ENCODE peak calls at places on chromosomes 12 and 14, in four cellular contexts. One of them, this sample, is unnamed.

GRCh38 chr14:30420489-30420888 is 138.5 kb upstream of the G2E3 start:
- DNase-seq in GM12878: no peak
- DNase-seq in K562: no peak
- DNase-seq in H1: no peak
- DNase-seq in this sample: no peak

GRCh38 chr12:17302001-17302400 is 696.0 kb upstream of the LMO3 start:
- DNase-seq in GM12878: no peak
- DNase-seq in K562: no peak
- DNase-seq in H1: no peak
- DNase-seq in this sample: no peak

GRCh38 chr14:31045501-31046080 is 19.4 kb upstream of the STRN3 start:
- DNase-seq in GM12878: no peak
- DNase-seq in K562: no peak
- DNase-seq in H1: no peak
- DNase-seq in this sample: no peak

GRCh38 chr12:30973171-30973570 is 46.6 kb downstream of the TSPAN11 start:
- DNase-seq in GM12878: no peak
- DNase-seq in K562: no peak
- DNase-seq in H1: no peak
- DNase-seq in this sample: no peak

GRCh38 chr14:73239463-73240241 is 2.3 kb downstream of the PAPLN start:
- DNase-seq in GM12878: no peak
- DNase-seq in K562: no peak
- DNase-seq in H1: no peak
- DNase-seq in this sample: no peak

GRCh38 chr14:54362759-54363437 is 33.9 kb upstream of the CDKN3 start:
- DNase-seq in GM12878: no peak
- DNase-seq in K562: no peak
- DNase-seq in H1: no peak
- DNase-seq in this sample: no peak

GRCh38 chr12:46369095-46369473 is 3.5 kb downstream of the SLC38A2 start:
- DNase-seq in GM12878: no peak
- DNase-seq in K562: no peak
- DNase-seq in H1: no peak
- DNase-seq in this sample: no peak

GRCh38 chr12:31557707-31558106 is 33.2 kb downstream of the DENND5B start:
- DNase-seq in GM12878: no peak
- DNase-seq in K562: no peak
- DNase-seq in H1: no peak
- DNase-seq in this sample: no peak

GRCh38 chr14:65906948-65907347 is 494.4 kb downstream of the FUT8 start:
- DNase-seq in GM12878: no peak
- DNase-seq in K562: no peak
- DNase-seq in H1: no peak
- DNase-seq in this sample: no peak

GRCh38 chr14:68865542-68865941 is 72.7 kb upstream of the ZFP36L1 start:
- DNase-seq in GM12878: no peak
- DNase-seq in K562: no peak
- DNase-seq in H1: no peak
- DNase-seq in this sample: no peak

GRCh38 chr14:68863610-68864300 is 70.9 kb upstream of the ZFP36L1 start:
- DNase-seq in GM12878: no peak
- DNase-seq in K562: no peak
- DNase-seq in H1: no peak
- DNase-seq in this sample: no peak

GRCh38 chr14:68864301-68864810 is 71.5 kb upstream of the ZFP36L1 start:
- DNase-seq in GM12878: no peak
- DNase-seq in K562: no peak
- DNase-seq in H1: no peak
- DNase-seq in this sample: no peak

GRCh38 chr14:68860771-68861170 is 67.9 kb upstream of the ZFP36L1 start:
- DNase-seq in GM12878: no peak
- DNase-seq in K562: no peak
- DNase-seq in H1: no peak
- DNase-seq in this sample: no peak

DNA sequence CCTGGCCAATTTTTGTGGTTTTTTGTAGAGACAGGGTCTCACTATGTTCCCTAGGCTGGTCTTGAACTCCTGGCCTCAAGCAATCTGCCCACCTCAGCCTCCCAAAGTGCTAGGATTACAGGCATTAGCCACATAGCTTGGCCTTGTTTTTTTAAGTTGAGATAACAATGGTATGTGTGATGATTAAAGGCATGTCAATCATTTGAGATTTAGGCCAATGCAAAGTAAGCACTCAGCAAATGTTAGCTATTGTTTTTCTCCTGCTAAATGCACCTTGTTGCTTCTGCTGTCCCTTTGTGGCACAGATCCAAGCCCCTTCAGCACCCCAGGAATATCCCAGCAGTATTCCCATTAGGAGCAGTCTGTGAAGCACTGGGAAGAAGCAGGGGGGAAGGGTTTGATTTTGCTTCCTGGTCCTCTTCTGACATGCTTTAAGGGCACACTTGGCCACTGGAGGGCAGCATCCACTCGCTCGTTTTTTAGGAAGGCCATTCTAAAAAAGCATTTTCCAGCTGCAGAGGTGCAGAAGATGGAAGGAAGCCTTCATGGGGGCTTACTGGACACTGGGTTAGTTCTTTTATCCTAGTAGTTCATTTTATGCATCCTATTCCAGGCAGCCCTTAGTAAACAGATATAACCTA is 70.2 kb upstream of the ZFP36L1 start:
- DNase-seq in GM12878: peak
- DNase-seq in K562: peak
- DNase-seq in H1: peak
- DNase-seq in this sample: peak
- TF ChIP-seq RAD21 in GM12878: peak
- TF ChIP-seq RAD21 in K562: peak
- TF ChIP-seq RAD21 in H1: peak
- TF ChIP-seq RAD21 in this sample: peak

DNA sequence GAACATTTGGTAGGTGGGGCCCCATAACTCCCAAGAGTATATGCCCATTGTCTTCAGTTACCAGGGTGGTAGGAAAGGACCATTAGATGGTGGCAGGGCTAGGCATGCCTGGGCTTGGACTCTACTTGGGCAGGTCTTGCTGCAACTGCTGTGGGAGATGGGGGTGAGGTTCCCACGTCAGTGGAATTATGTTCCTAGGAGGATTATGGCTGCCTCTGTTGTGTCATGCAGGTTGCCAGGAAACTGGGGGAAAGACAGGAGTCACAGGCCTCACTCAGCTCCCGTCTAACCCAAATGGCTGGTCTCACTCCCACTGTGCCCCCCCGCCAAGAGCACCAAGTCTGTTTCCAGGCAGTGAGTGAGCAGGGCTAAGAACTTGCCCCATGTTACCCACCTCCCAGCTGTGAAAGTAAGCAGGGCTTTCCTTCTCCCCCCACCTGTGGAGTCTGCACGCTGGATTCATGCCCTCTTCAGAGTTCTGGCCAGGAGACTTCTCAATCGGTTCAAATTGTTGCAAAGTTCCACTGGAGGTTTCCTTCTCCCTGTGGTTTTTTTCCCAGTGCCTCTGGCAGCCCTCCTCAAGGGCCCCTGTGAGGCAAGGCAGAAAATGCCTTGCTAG is 337.5 kb downstream of the CCDC91 start:
- DNase-seq in GM12878: no peak
- DNase-seq in K562: no peak
- DNase-seq in H1: no peak
- DNase-seq in this sample: no peak
- TF ChIP-seq EGR1 in GM12878: no peak
- TF ChIP-seq EGR1 in K562: no peak
- TF ChIP-seq EGR1 in H1: no peak
- TF ChIP-seq EGR1 in this sample: no peak

GRCh38 chr12:49126852-49127763 is 4.1 kb downstream of the TUBA1B start:
- DNase-seq in GM12878: no peak
- DNase-seq in K562: no peak
- DNase-seq in H1: no peak
- DNase-seq in this sample: no peak

DNA sequence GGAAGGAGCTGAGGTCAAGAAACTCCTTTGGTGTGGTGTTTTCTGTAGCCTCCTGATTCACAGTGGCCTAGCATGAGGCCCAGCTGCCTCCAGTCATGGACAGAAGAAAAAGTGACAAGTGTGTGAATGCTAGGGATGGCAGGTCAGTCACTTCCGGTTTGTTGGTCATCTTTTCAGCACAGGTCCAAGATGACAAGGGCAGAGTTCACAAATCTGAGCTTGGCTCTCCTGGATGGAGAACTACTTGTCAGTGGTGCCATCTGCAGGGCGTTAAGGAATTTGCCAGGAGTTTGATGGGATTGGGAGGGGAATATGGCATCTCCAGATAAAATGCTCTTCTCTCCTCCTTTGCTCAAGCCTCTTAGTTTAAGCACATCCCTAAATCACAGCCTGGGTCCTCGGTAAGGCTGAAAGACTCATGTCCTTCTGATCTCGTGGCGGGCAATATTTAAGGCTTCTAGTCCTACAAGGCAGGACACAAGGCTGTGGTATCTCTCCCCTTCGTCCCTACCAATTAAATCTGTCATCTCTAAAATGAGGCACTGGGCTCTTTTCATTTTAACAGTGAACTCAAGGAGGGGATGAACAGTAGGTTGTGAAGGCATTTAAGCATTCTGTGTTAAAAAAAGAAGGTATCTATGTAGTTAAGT is 10.0 kb downstream of the TUBA1B start:
- DNase-seq in GM12878: no peak
- DNase-seq in K562: peak
- DNase-seq in H1: peak
- DNase-seq in this sample: peak
- TF ChIP-seq ZNF274 in GM12878: no peak
- TF ChIP-seq ZNF274 in K562: no peak
- TF ChIP-seq ZNF274 in H1: no peak
- TF ChIP-seq ZNF274 in this sample: no peak

GRCh38 chr12:112800183-112800582 is 8.6 kb downstream of the RPH3A start:
- DNase-seq in GM12878: no peak
- DNase-seq in K562: no peak
- DNase-seq in H1: no peak
- DNase-seq in this sample: no peak
- TF ChIP-seq RAD21 in GM12878: no peak
- TF ChIP-seq RAD21 in K562: no peak
- TF ChIP-seq RAD21 in H1: no peak
- TF ChIP-seq RAD21 in this sample: no peak

GRCh38 chr14:34297786-34298520 is 164.1 kb downstream of the SPTSSA start:
- DNase-seq in GM12878: no peak
- DNase-seq in K562: no peak
- DNase-seq in H1: no peak
- DNase-seq in this sample: no peak
- TF ChIP-seq EGR1 in GM12878: no peak
- TF ChIP-seq EGR1 in K562: no peak
- TF ChIP-seq EGR1 in H1: no peak
- TF ChIP-seq EGR1 in this sample: no peak

DNA sequence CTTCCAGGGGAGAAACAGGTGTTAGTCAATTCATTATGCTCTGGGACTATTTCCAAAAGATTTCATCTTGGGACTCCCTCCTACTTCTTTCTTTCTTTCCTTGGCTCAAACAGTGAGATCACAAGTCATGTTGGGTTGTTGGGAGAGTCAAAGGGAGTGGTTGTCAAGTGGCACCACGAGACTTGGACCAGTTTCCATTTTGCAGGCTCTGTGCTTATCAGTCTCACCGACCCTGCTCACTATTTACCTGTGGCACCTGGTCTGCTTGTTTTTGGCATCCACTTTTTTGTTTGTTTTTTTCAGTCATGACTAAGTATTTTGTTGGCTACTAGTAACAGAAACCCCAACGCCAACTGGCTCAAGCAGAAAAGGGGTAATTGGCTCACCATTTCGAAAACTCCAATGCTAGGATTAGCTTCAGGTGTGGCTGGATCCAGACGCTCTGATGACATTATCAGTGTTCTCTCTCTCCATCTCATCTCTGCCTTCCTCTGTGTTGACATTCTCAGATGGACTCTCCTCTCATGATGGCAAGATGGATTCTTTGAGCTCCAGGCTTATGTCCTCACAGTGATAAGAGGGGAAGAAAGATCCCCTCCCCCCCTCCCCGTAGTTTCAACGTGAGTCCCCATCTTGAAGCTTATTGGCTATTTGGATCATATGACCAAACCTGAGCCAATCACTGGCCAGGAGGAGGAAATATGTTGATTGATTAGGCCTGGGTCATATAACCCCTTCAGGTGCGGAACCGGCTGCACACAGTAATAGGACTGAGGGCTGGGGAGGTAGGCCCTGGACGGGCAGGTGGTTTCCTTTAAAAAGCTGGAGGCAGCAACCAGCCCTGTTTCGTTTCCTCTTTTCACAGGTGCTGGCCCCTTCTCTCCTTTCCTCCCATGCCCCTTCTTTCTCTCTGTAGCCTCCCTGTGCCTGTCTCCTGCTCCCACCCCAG is 84.2 kb downstream of the AACS start:
- DNase-seq in GM12878: peak
- DNase-seq in K562: peak
- DNase-seq in H1: no peak
- DNase-seq in this sample: no peak
- TF ChIP-seq ZNF274 in GM12878: no peak
- TF ChIP-seq ZNF274 in K562: no peak
- TF ChIP-seq ZNF274 in H1: no peak
- TF ChIP-seq ZNF274 in this sample: no peak